ENCODE peak calls at places on chromosomes 16 and 17, in five cellular contexts. X, H, I, Q and K are unnamed samples.

GRCh38 chr17:382644-383533 is 30.3 kb upstream of the RPH3AL start:
- DNase-seq in H (no peak), Q (no peak), I (peak; percentile 6), X (no peak), K (no peak)

GRCh38 chr17:76078859-76079576 is at the start of gene ZACN:
- DNase-seq in X (no peak), H (no peak), I (no peak), Q (no peak), K (no peak)

GRCh38 chr16:14409563-14409962 is 220.5 kb downstream of the PARN start:
- DNase-seq in H (no peak), X (peak; percentile 51), Q (no peak), I (peak; percentile 85), K (peak; percentile 87)

GRCh38 chr17:57916925-57917858 is 38.0 kb downstream of the CUEDC1 start:
- DNase-seq in Q (no peak), X (no peak), I (peak; percentile 10), H (no peak), K (no peak)

GRCh38 chr17:50532452-50533024 is at the start of gene EPN3:
- DNase-seq in H (no peak), Q (no peak), I (no peak), X (no peak), K (no peak)

GRCh38 chr16:81335669-81336068 is 20.9 kb downstream of the GAN start:
- DNase-seq in Q (no peak), X (no peak), I (no peak), H (no peak), K (no peak)

GRCh38 chr17:80839401-80839800 is 152.2 kb upstream of the CHMP6 start:
- DNase-seq in X (no peak), Q (no peak), H (no peak), I (no peak), K (no peak)

GRCh38 chr17:77580531-77580930 is 378.0 kb upstream of the TNRC6C start:
- DNase-seq in Q (no peak), H (no peak), X (no peak), I (no peak), K (no peak)

GRCh38 chr17:73293480-73293911 is 18.3 kb downstream of the CDC42EP4 start:
- DNase-seq in I (peak; percentile 93), Q (no peak), H (no peak), X (no peak), K (no peak)

GRCh38 chr16:78611318-78611717 is 511.9 kb downstream of the WWOX start:
- DNase-seq in H (no peak), I (no peak), X (no peak), Q (no peak), K (no peak)

GRCh38 chr16:31129568-31130335 is 5.8 kb downstream of the PRSS8 start:
- DNase-seq in X (no peak), Q (no peak), I (no peak), H (no peak), K (no peak)

GRCh38 chr17:48724241-48725004 is 1.4 kb downstream of the PRAC2 start:
- DNase-seq in H (peak; percentile 59), X (peak; percentile 73), Q (peak; percentile 41), I (peak; percentile 50), K (peak; percentile 82)

GRCh38 chr17:1169471-1169908 is 10.3 kb downstream of the ABR start:
- DNase-seq in I (no peak), H (no peak), Q (no peak), X (no peak), K (no peak)

GRCh38 chr16:8998114-8998513 is 34.4 kb upstream of the USP7 start:
- DNase-seq in H (no peak), X (no peak), Q (no peak), I (no peak), K (no peak)

GRCh38 chr17:1050996-1051925 is 54.3 kb downstream of the TIMM22 start:
- DNase-seq in Q (no peak), X (no peak), I (no peak), H (no peak), K (no peak)

GRCh38 chr16:72976047-72976746 is 71.7 kb downstream of the ZFHX3 start:
- DNase-seq in H (no peak), I (no peak), Q (no peak), X (no peak), K (no peak)

GRCh38 chr17:72182256-72182890 is 61.6 kb downstream of the SOX9 start:
- DNase-seq in I (no peak), H (no peak), X (no peak), Q (no peak), K (no peak)

GRCh38 chr16:79864781-79865391 is 264.3 kb upstream of the MAF start:
- DNase-seq in H (no peak), X (no peak), Q (no peak), I (no peak), K (no peak)

GRCh38 chr17:10729334-10730193 is at the start of gene TMEM220:
- DNase-seq in I (no peak), X (no peak), H (peak; percentile 44), Q (no peak), K (peak; percentile 83)

GRCh38 chr17:47621293-47622178 is 28.2 kb upstream of the KPNB1 start:
- DNase-seq in X (peak; percentile 87), Q (no peak), I (peak; percentile 80), H (no peak), K (peak; percentile 96)

GRCh38 chr17:53630115-53630514 is 192.6 kb upstream of the KIF2B start:
- DNase-seq in I (no peak), Q (no peak), H (no peak), X (no peak), K (no peak)

GRCh38 chr16:11560701-11561439 is 25.8 kb downstream of the LITAF start:
- DNase-seq in I (no peak), Q (no peak), X (no peak), H (no peak), K (no peak)

GRCh38 chr17:41773190-41773588 is 13.3 kb downstream of the JUP start:
- DNase-seq in Q (no peak), H (no peak), X (peak; percentile 94), I (peak; percentile 88), K (peak; percentile 76)

GRCh38 chr17:57626520-57627210 is 118.4 kb downstream of the CCDC182 start:
- DNase-seq in Q (no peak), I (no peak), H (no peak), X (no peak), K (no peak)

GRCh38 chr17:62444063-62444462 is 20.4 kb downstream of the METTL2A start:
- DNase-seq in X (no peak), I (no peak), Q (no peak), H (no peak), K (no peak)

GRCh38 chr16:89374393-89374948 is 115.9 kb downstream of the ANKRD11 start:
- DNase-seq in I (no peak), X (no peak), Q (no peak), H (peak; percentile 27), K (no peak)

GRCh38 chr17:28145348-28145747 is 102.9 kb downstream of the NLK start:
- DNase-seq in Q (no peak), I (no peak), H (no peak), X (peak; percentile 2), K (peak; percentile 54)

GRCh38 chr17:77664097-77664729 is 294.3 kb upstream of the TNRC6C start:
- DNase-seq in X (no peak), H (no peak), Q (no peak), I (no peak), K (no peak)

GRCh38 chr16:56610017-56610608 is 1.7 kb downstream of the MT2A start:
- DNase-seq in X (no peak), I (peak; percentile 88), Q (no peak), H (no peak), K (peak; percentile 73)

GRCh38 chr16:66052745-66053144 is 313.7 kb upstream of the CDH5 start:
- DNase-seq in Q (no peak), X (no peak), H (no peak), I (no peak), K (no peak)